ENCODE peak calls at places on chromosomes 2 and 18, in four cellular contexts. One of them, this sample, is unnamed.
A peak's percentile ranks its signal among the peaks of the same experiment; 100 is the strongest.

GRCh38 chr18:45774065-45774521 is 50.1 kb downstream of the SLC14A1 start:
- DNase-seq in GM13977: no peak
- DNase-seq in BE2C: no peak
- DNase-seq in sciatic nerve: no peak
- DNase-seq in this sample: no peak

GRCh38 chr2:19114754-19115231 is 243.6 kb downstream of the OSR1 start:
- DNase-seq in GM13977: no peak
- DNase-seq in BE2C: no peak
- DNase-seq in sciatic nerve: no peak
- DNase-seq in this sample: no peak

GRCh38 chr18:21074336-21075323 is 37.0 kb downstream of the ROCK1 start:
- DNase-seq in GM13977: no peak
- DNase-seq in BE2C: no peak
- DNase-seq in sciatic nerve: no peak
- DNase-seq in this sample: no peak

GRCh38 chr2:236659758-236660150 is 90.1 kb downstream of the ACKR3 start:
- DNase-seq in GM13977: no peak
- DNase-seq in BE2C: no peak
- DNase-seq in sciatic nerve: no peak
- DNase-seq in this sample: no peak

GRCh38 chr18:48623468-48624220 is 84.8 kb downstream of the CTIF start:
- DNase-seq in GM13977: no peak
- DNase-seq in BE2C: no peak
- DNase-seq in sciatic nerve: no peak
- DNase-seq in this sample: no peak

GRCh38 chr2:238130696-238131628 is 7.5 kb upstream of the KLHL30 start:
- DNase-seq in GM13977: no peak
- DNase-seq in BE2C: peak; percentile 13
- DNase-seq in sciatic nerve: no peak
- DNase-seq in this sample: no peak

GRCh38 chr18:58451115-58451971 is 177.5 kb downstream of the ALPK2 start:
- DNase-seq in GM13977: no peak
- DNase-seq in BE2C: no peak
- DNase-seq in sciatic nerve: no peak
- DNase-seq in this sample: no peak

GRCh38 chr2:165833156-165833555 is 39.1 kb upstream of the GALNT3 start:
- DNase-seq in GM13977: no peak
- DNase-seq in BE2C: no peak
- DNase-seq in sciatic nerve: no peak
- DNase-seq in this sample: no peak

GRCh38 chr2:132477962-132478361 is 61.4 kb downstream of the GPR39 start:
- DNase-seq in GM13977: no peak
- DNase-seq in BE2C: no peak
- DNase-seq in sciatic nerve: no peak
- DNase-seq in this sample: no peak

GRCh38 chr2:43142921-43143438 is 83.4 kb downstream of the ZFP36L2 start:
- DNase-seq in GM13977: no peak
- DNase-seq in BE2C: no peak
- DNase-seq in sciatic nerve: no peak
- DNase-seq in this sample: no peak